ENCODE peak calls at places on chromosome 16, in six cellular contexts. L, Q, B, T, P and X are unnamed samples.

GRCh38 chr16:84357191-84357651 is 11.1 kb upstream of the ATP2C2 start:
- DNase-seq in L (no peak), Q (no peak), T (no peak), P (peak; percentile 46), B (no peak), X (no peak)

GRCh38 chr16:1006781-1007180 is 25.2 kb downstream of the SOX8 start:
- DNase-seq in L (no peak), Q (no peak), T (no peak), B (no peak), P (no peak), X (no peak)

GRCh38 chr16:14196011-14196410 is 124.9 kb downstream of the MRTFB start:
- DNase-seq in T (no peak), B (no peak), P (peak; percentile 72), L (no peak), Q (no peak), X (no peak)

GRCh38 chr16:85586360-85587145 is 26.6 kb upstream of the GSE1 start:
- DNase-seq in B (peak; percentile 37), L (no peak), P (no peak), Q (no peak), T (peak; percentile 90), X (no peak)

GRCh38 chr16:27347930-27348685 is 34.3 kb downstream of the IL4R start:
- DNase-seq in T (no peak), P (no peak), B (no peak), Q (no peak), L (no peak), X (no peak)

GRCh38 chr16:2088192-2088631 is 40.4 kb downstream of the TSC2 start:
- DNase-seq in T (no peak), Q (no peak), B (no peak), P (no peak), L (no peak), X (no peak)

GRCh38 chr16:58032710-58033293 is 7.2 kb downstream of the MMP15 start:
- DNase-seq in L (no peak), T (no peak), B (peak; percentile 62), Q (no peak), P (peak; percentile 52), X (no peak)

GRCh38 chr16:14449790-14450463 is 180.1 kb downstream of the PARN start:
- DNase-seq in Q (no peak), B (no peak), L (no peak), P (peak; percentile 78), T (no peak), X (no peak)

GRCh38 chr16:85394511-85395206 is 218.5 kb upstream of the GSE1 start:
- DNase-seq in T (peak; percentile 33), B (peak; percentile 10), Q (no peak), P (no peak), L (no peak), X (no peak)

GRCh38 chr16:3646348-3646920 is 8.1 kb upstream of the DNASE1 start:
- DNase-seq in T (no peak), P (no peak), Q (no peak), L (no peak), B (no peak), X (no peak)

GRCh38 chr16:85936761-85937343 is 37.9 kb downstream of the IRF8 start:
- DNase-seq in T (peak; percentile 1), B (no peak), Q (no peak), L (no peak), P (no peak), X (no peak)

GRCh38 chr16:56594292-56594619 is 4.9 kb downstream of the MT3 start:
- DNase-seq in T (no peak), P (no peak), Q (no peak), L (no peak), B (no peak), X (no peak)

GRCh38 chr16:19913306-19913717 is 28.7 kb upstream of the GPRC5B start:
- DNase-seq in B (no peak), L (no peak), Q (no peak), T (no peak), P (peak; percentile 13), X (no peak)

GRCh38 chr16:88920618-88921602 is 54.5 kb upstream of the PABPN1L start:
- DNase-seq in P (peak; percentile 76), T (peak; percentile 86), L (no peak), Q (no peak), B (peak; percentile 85), X (peak; percentile 67)

GRCh38 chr16:83996481-83997252 is 28.6 kb downstream of the NECAB2 start:
- DNase-seq in B (no peak), Q (no peak), P (no peak), L (no peak), T (no peak), X (no peak)

GRCh38 chr16:9225527-9226316 is 134.3 kb downstream of the HAPSTR1 start:
- DNase-seq in Q (no peak), T (no peak), P (peak; percentile 2), L (no peak), B (no peak), X (no peak)
- TF ChIP-seq CTCF in Q (no peak), T (peak; percentile 4), P (no peak), L (peak; percentile 50), B (peak; percentile 40), X (no peak)

GRCh38 chr16:55255890-55256289 is 68.1 kb upstream of the IRX6 start:
- DNase-seq in P (no peak), L (no peak), B (no peak), Q (no peak), T (no peak), X (no peak)

GRCh38 chr16:55261301-55261700 is 62.7 kb upstream of the IRX6 start:
- DNase-seq in B (no peak), Q (no peak), L (no peak), P (no peak), T (no peak), X (no peak)

GRCh38 chr16:55256412-55257016 is 67.5 kb upstream of the IRX6 start:
- DNase-seq in B (no peak), L (no peak), T (no peak), Q (no peak), P (no peak), X (no peak)

GRCh38 chr16:55253987-55254386 is 70.0 kb upstream of the IRX6 start:
- DNase-seq in B (no peak), T (no peak), L (no peak), P (no peak), Q (no peak), X (no peak)

DNA sequence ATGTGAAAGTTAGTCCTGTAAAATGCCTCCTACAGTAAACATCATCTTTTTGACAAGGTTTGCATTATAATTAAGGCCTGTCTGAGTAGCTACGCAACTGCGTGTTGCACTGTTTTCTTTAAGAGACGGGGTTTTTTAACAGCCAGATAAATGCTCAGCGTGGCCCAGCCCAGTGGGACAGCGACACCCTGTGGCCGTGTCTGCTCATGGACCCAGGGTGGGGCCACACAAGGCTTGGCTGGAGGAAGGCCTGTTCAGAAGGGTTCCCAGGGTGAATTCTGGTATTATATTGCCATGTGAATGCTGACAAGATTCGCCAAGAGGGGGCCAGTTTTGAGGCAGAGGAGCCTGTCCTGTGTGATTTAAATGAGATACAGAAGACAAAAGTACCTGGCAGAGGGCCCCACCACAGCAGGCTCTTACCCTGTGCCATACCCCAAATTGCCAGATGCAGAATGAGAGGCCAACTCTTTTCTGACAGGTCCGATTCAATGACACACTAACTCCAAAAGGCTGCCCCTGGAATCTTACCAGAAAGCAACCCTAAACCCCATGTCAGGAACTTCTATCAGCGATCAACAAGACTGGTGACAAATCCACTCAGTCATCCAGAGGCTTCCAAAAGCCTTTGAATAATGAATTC is 65.9 kb upstream of the IRX6 start:
- DNase-seq in T (peak; percentile 77), L (peak; percentile 70), B (peak; percentile 29), Q (no peak), P (peak; percentile 61), X (no peak)
- TF ChIP-seq CTCF in T (peak; percentile 71), L (peak; percentile 80), B (peak; percentile 67), Q (no peak), P (peak; percentile 67), X (no peak)

GRCh38 chr16:69286941-69287713 is 24.0 kb upstream of the VPS4A start:
- DNase-seq in P (peak; percentile 91), Q (no peak), T (peak; percentile 91), B (peak; percentile 62), L (peak; percentile 18), X (peak; percentile 77)
- TF ChIP-seq CTCF in P (peak; percentile 48), Q (peak; percentile 73), T (peak; percentile 71), B (peak; percentile 77), L (peak; percentile 83), X (peak; percentile 75)

GRCh38 chr16:6165330-6165984 is 1067.9 kb upstream of the EEF2KMT start:
- DNase-seq in B (no peak), Q (no peak), T (no peak), L (no peak), P (no peak), X (no peak)
- TF ChIP-seq CTCF in B (no peak), Q (no peak), T (no peak), L (peak; percentile 61), P (no peak), X (no peak)

DNA sequence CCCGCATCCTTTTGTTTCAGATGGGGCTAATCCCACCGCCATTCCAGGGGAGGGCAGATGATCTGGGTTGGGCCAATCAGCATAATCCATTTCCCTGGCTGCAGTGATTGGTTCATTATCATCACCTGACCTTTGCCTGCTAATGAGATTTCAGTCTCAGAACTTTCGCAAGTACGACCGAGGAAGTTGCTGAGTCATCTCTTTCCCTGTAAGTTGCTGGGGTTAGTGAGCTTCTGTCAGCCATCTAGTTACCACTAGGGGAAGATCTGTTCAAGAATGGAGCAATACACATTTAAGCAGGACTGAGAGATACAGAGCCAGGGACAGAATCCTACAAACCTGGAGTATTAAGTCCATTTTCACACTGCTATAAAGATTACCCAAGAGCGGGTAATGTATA is 65.3 kb upstream of the NUDT7 start:
- DNase-seq in B (no peak), T (no peak), Q (no peak), P (peak; percentile 35), L (no peak), X (no peak)
- TF ChIP-seq CTCF in B (no peak), T (no peak), Q (no peak), P (no peak), L (no peak), X (no peak)

GRCh38 chr16:65543781-65544740 is 422.2 kb upstream of the CDH11 start:
- DNase-seq in P (no peak), T (no peak), B (no peak), Q (no peak), L (no peak), X (no peak)

GRCh38 chr16:65547799-65548446 is 426.1 kb upstream of the CDH11 start:
- DNase-seq in T (no peak), L (no peak), P (peak; percentile 98), B (no peak), Q (no peak), X (no peak)

GRCh38 chr16:65546353-65546791 is 424.5 kb upstream of the CDH11 start:
- DNase-seq in Q (no peak), T (no peak), L (no peak), P (peak; percentile 79), B (no peak), X (no peak)

GRCh38 chr16:65548470-65548869 is 426.6 kb upstream of the CDH11 start:
- DNase-seq in B (no peak), P (peak; percentile 51), Q (no peak), L (no peak), T (no peak), X (no peak)
- TF ChIP-seq CTCF in B (no peak), P (peak; percentile 34), Q (no peak), L (no peak), T (no peak), X (no peak)

DNA sequence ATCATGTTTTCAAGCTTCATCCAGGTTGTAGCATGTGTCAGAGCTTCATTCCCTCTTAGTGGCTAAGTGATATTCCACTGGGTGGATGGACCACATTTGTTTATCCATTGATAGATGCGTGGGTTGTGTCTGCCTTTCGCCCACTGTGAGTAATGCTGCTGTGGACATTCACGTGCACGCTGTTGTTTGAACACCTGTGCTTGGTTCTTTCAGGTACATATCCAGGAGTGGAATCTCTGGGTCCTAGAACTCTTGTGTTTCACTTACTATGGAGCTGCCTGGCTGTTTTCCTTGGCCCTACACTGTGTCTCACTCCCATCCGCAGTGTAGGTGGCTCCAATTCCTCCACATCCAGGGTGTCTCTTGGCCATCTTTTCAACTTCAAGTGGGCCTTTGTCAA is 224.2 kb downstream of the C16orf95 start:
- DNase-seq in L (no peak), Q (no peak), P (no peak), B (no peak), T (no peak), X (no peak)
- TF ChIP-seq CTCF in L (no peak), Q (no peak), P (no peak), B (no peak), T (no peak), X (no peak)